ENCODE peak calls at places on chromosomes 1 and 21, in four cellular contexts. One of them, this sample, is unnamed. For H3K79me2, the result is how much of the 10 kb centered on the place peaks cover.

GRCh38 chr1:234942869-234943501 is 185.7 kb downstream of the TOMM20 start:
- DNase-seq in GM23338: no peak
- DNase-seq in MM.1S: no peak
- DNase-seq in PC-9: no peak
- DNase-seq in this sample: no peak

GRCh38 chr1:26404641-26405040 is 6.0 kb upstream of the LIN28A start:
- DNase-seq in GM23338: no peak
- DNase-seq in MM.1S: no peak
- DNase-seq in PC-9: peak
- DNase-seq in this sample: no peak

GRCh38 chr1:199946305-199947155 is 81.0 kb upstream of the NR5A2 start:
- DNase-seq in GM23338: no peak
- DNase-seq in MM.1S: no peak
- DNase-seq in PC-9: no peak
- DNase-seq in this sample: no peak

GRCh38 chr1:214496126-214496525 is 55.3 kb downstream of the PTPN14 start:
- DNase-seq in GM23338: no peak
- DNase-seq in MM.1S: no peak
- DNase-seq in PC-9: peak
- DNase-seq in this sample: no peak

GRCh38 chr1:7703321-7704213 is 67.5 kb upstream of the VAMP3 start:
- DNase-seq in GM23338: peak
- DNase-seq in MM.1S: no peak
- DNase-seq in PC-9: no peak
- DNase-seq in this sample: no peak

GRCh38 chr1:180248731-180249681 is 18.9 kb downstream of the LHX4 start:
- DNase-seq in GM23338: peak
- DNase-seq in MM.1S: no peak
- DNase-seq in PC-9: no peak
- DNase-seq in this sample: peak

GRCh38 chr1:41020109-41020576 is 1.4 kb downstream of the SLFNL1 start:
- DNase-seq in GM23338: no peak
- DNase-seq in MM.1S: no peak
- DNase-seq in PC-9: no peak
- DNase-seq in this sample: no peak

GRCh38 chr1:54407201-54407956 is 1.2 kb upstream of the SSBP3 start:
- DNase-seq in GM23338: peak
- DNase-seq in MM.1S: peak
- DNase-seq in PC-9: peak
- DNase-seq in this sample: peak

GRCh38 chr1:90616395-90616794 is 100.7 kb downstream of the BARHL2 start:
- DNase-seq in GM23338: peak
- DNase-seq in MM.1S: no peak
- DNase-seq in PC-9: no peak
- DNase-seq in this sample: no peak

GRCh38 chr1:30824736-30825429 is 67.3 kb upstream of the LAPTM5 start:
- DNase-seq in GM23338: no peak
- DNase-seq in MM.1S: no peak
- DNase-seq in PC-9: no peak
- DNase-seq in this sample: no peak

GRCh38 chr1:15062479-15063099 is 91.0 kb upstream of the TMEM51 start:
- DNase-seq in GM23338: peak
- DNase-seq in MM.1S: peak
- DNase-seq in PC-9: no peak
- DNase-seq in this sample: no peak

GRCh38 chr1:51442198-51442597 is 76.9 kb downstream of the EPS15 start:
- DNase-seq in GM23338: no peak
- DNase-seq in MM.1S: no peak
- DNase-seq in PC-9: no peak
- DNase-seq in this sample: no peak

GRCh38 chr1:29258189-29258973 is 22.1 kb downstream of the PTPRU start:
- DNase-seq in GM23338: no peak
- DNase-seq in MM.1S: no peak
- DNase-seq in PC-9: no peak
- DNase-seq in this sample: no peak

GRCh38 chr1:192010406-192010805 is 147.9 kb upstream of the RGS18 start:
- DNase-seq in GM23338: no peak
- DNase-seq in MM.1S: no peak
- DNase-seq in PC-9: no peak
- DNase-seq in this sample: no peak

GRCh38 chr1:93995837-93996526 is 86.8 kb upstream of the GCLM start:
- DNase-seq in GM23338: no peak
- DNase-seq in MM.1S: no peak
- DNase-seq in PC-9: no peak
- DNase-seq in this sample: no peak

GRCh38 chr1:226436855-226437491 is 29.1 kb upstream of the PARP1 start:
- DNase-seq in GM23338: no peak
- DNase-seq in MM.1S: no peak
- DNase-seq in PC-9: no peak
- DNase-seq in this sample: peak

GRCh38 chr1:150235852-150236613 is at the start of gene ANP32E:
- DNase-seq in GM23338: peak
- DNase-seq in MM.1S: peak
- DNase-seq in PC-9: peak
- DNase-seq in this sample: peak

GRCh38 chr1:211132681-211133392 is 1.1 kb downstream of the KCNH1 start:
- DNase-seq in GM23338: peak
- DNase-seq in MM.1S: no peak
- DNase-seq in PC-9: no peak
- DNase-seq in this sample: no peak

GRCh38 chr1:41714613-41715389 is 203.9 kb downstream of the HIVEP3 start:
- DNase-seq in GM23338: no peak
- DNase-seq in MM.1S: no peak
- DNase-seq in PC-9: no peak
- DNase-seq in this sample: no peak

GRCh38 chr21:44892536-44893277 is 19.2 kb upstream of the PTTG1IP start:
- DNase-seq in GM23338: peak
- DNase-seq in MM.1S: peak
- DNase-seq in PC-9: no peak
- DNase-seq in this sample: peak

GRCh38 chr1:118266436-118266835 is 81.4 kb upstream of the SPAG17 start:
- DNase-seq in GM23338: peak
- DNase-seq in MM.1S: no peak
- DNase-seq in PC-9: peak
- DNase-seq in this sample: no peak

GRCh38 chr1:207828485-207829158 is 76.8 kb downstream of the CD46 start:
- DNase-seq in GM23338: peak
- DNase-seq in MM.1S: peak
- DNase-seq in PC-9: peak
- DNase-seq in this sample: peak
- TF ChIP-seq CTCF in GM23338: peak
- TF ChIP-seq CTCF in MM.1S: peak
- TF ChIP-seq CTCF in PC-9: peak
- TF ChIP-seq CTCF in this sample: peak

GRCh38 chr1:165235158-165235776 is 121.2 kb downstream of the LMX1A start:
- DNase-seq in GM23338: peak
- DNase-seq in MM.1S: no peak
- DNase-seq in PC-9: no peak
- DNase-seq in this sample: no peak

GRCh38 chr1:165239873-165240272 is 116.6 kb downstream of the LMX1A start:
- DNase-seq in GM23338: no peak
- DNase-seq in MM.1S: no peak
- DNase-seq in PC-9: no peak
- DNase-seq in this sample: no peak

GRCh38 chr1:165234149-165234548 is 122.4 kb downstream of the LMX1A start:
- DNase-seq in GM23338: no peak
- DNase-seq in MM.1S: no peak
- DNase-seq in PC-9: peak
- DNase-seq in this sample: no peak

GRCh38 chr1:165240486-165240885 is 116.0 kb downstream of the LMX1A start:
- DNase-seq in GM23338: no peak
- DNase-seq in MM.1S: no peak
- DNase-seq in PC-9: no peak
- DNase-seq in this sample: no peak

DNA sequence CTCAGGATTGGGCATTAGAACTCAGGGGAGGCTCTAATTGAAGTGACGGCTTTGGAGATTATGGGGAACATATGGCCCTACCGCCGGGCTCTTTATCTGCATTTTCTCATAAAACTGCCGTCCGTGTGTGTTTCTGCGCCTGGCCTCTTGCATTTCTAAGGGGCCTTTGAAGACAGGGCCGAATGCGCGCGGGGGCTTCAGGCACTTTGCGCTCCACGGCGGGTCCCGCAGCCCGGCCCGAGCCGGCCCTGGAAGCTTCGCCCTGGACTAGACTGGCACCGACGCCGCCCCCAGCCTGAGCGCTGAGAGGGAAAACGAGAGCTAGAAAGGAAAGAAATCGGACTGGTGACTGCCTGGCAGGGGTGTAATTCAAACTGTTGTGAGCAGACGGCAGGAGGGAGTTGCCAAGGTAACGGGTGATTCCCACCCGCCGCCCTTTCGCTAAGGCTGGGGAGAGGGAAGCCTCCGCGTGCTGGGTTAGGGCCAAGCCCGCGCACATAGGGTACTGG is 120.7 kb downstream of the LMX1A start:
- DNase-seq in GM23338: peak
- DNase-seq in MM.1S: no peak
- DNase-seq in PC-9: no peak
- DNase-seq in this sample: no peak
- H3K4me3 ChIP-seq in GM23338: peak
- H3K4me3 ChIP-seq in MM.1S: no peak
- H3K4me3 ChIP-seq in PC-9: no peak
- H3K4me3 ChIP-seq in this sample: no peak

GRCh38 chr1:23163395-23163794 is 5.3 kb downstream of the LUZP1 start:
- DNase-seq in GM23338: no peak
- DNase-seq in MM.1S: no peak
- DNase-seq in PC-9: no peak
- DNase-seq in this sample: no peak
- H3K79me2 ChIP-seq in GM23338: half or more
- H3K79me2 ChIP-seq in MM.1S: under half
- H3K79me2 ChIP-seq in PC-9: half or more
- H3K79me2 ChIP-seq in this sample: half or more

GRCh38 chr1:105874621-105875020 is 1181.9 kb upstream of the PRMT6 start:
- DNase-seq in GM23338: no peak
- DNase-seq in MM.1S: no peak
- DNase-seq in PC-9: no peak
- DNase-seq in this sample: peak

DNA sequence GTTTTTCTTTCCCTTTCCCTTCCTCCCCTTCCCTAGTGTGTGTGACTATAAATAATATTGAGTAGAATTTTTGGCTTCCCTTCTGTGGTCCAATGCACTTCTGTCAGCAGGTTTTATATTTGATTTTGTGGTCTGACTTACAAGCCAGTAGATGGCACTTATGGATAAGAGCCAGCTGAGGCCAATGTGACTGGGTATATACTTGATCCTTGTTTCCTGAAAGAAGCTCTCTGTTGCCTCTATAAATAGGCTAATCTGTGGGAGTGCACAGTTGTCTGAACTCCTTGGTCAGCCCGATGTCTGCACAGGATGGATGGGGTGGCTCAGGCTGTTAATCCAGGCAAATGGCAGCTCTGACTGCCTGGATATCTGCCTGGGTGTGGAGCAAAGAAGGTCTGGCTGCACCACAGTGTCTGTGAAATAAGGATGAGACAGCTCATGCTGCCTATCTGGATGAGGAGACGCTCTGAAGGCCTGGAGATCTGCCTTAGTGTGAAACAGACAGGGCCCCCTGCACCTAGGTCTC is 1183.7 kb upstream of the PRMT6 start:
- DNase-seq in GM23338: no peak
- DNase-seq in MM.1S: no peak
- DNase-seq in PC-9: no peak
- DNase-seq in this sample: no peak
- TF ChIP-seq CTCF in GM23338: peak
- TF ChIP-seq CTCF in MM.1S: no peak
- TF ChIP-seq CTCF in PC-9: no peak
- TF ChIP-seq CTCF in this sample: no peak

GRCh38 chr1:223022641-223023473 is 120.2 kb downstream of the TLR5 start:
- DNase-seq in GM23338: peak
- DNase-seq in MM.1S: no peak
- DNase-seq in PC-9: no peak
- DNase-seq in this sample: no peak
- H3K4me3 ChIP-seq in GM23338: peak
- H3K4me3 ChIP-seq in MM.1S: no peak
- H3K4me3 ChIP-seq in PC-9: no peak
- H3K4me3 ChIP-seq in this sample: no peak

GRCh38 chr1:48750089-48750488 is 26.6 kb downstream of the BEND5 start:
- DNase-seq in GM23338: no peak
- DNase-seq in MM.1S: no peak
- DNase-seq in PC-9: no peak
- DNase-seq in this sample: peak
- H3K79me2 ChIP-seq in GM23338: under half
- H3K79me2 ChIP-seq in MM.1S: under half
- H3K79me2 ChIP-seq in PC-9: under half
- H3K79me2 ChIP-seq in this sample: under half

DNA sequence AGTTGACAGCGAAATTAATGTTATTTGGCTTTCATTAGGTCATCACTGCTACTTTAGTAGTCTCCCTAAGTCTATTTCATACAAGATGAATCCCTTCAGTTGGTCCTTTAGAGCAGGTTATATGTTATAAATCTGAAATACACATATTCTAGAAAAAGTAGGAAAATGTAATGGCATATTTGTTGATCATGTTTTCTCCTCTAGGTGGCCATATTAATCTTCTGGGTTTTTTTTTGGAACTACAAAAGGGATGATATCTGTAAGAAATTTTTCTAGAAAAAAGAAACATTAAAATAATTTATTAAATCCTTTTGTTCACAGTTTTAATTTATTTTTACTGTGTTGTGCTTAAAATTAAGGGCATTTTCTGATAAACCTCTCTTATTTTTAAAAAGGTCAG is 87.9 kb downstream of the SYT14 start:
- DNase-seq in GM23338: no peak
- DNase-seq in MM.1S: no peak
- DNase-seq in PC-9: no peak
- DNase-seq in this sample: no peak
- TF ChIP-seq CTCF in GM23338: no peak
- TF ChIP-seq CTCF in MM.1S: peak
- TF ChIP-seq CTCF in PC-9: peak
- TF ChIP-seq CTCF in this sample: peak

GRCh38 chr1:75725256-75725655 is 747 bp downstream of the ACADM start:
- DNase-seq in GM23338: no peak
- DNase-seq in MM.1S: no peak
- DNase-seq in PC-9: no peak
- DNase-seq in this sample: no peak
- H3K4me3 ChIP-seq in GM23338: peak
- H3K4me3 ChIP-seq in MM.1S: peak
- H3K4me3 ChIP-seq in PC-9: peak
- H3K4me3 ChIP-seq in this sample: peak

GRCh38 chr1:173454966-173455524 is 22.1 kb upstream of the PRDX6 start:
- DNase-seq in GM23338: no peak
- DNase-seq in MM.1S: no peak
- DNase-seq in PC-9: no peak
- DNase-seq in this sample: no peak
- H3K79me2 ChIP-seq in GM23338: under half
- H3K79me2 ChIP-seq in MM.1S: under half
- H3K79me2 ChIP-seq in PC-9: under half
- H3K79me2 ChIP-seq in this sample: under half

DNA sequence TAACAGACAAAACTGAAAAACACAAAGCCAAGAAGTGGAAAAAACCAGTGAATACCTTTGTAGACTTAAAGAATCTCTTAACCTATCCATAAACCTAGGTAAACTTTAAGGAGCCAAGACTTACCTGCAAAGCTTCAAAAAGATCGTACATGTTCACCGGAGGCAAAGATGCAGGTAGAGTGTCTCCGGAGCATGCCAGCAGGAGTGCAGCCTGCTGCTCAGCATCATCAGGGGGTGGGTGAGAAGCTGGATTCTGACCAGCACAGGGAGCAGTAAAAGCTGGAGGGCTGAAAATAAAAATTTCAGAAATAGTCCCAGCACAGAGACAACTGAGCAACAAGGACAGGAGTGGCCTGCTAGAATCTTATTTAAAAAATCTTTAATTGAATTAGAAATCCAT is 18.1 kb downstream of the TADA1 start:
- DNase-seq in GM23338: no peak
- DNase-seq in MM.1S: no peak
- DNase-seq in PC-9: no peak
- DNase-seq in this sample: no peak
- TF ChIP-seq CTCF in GM23338: no peak
- TF ChIP-seq CTCF in MM.1S: no peak
- TF ChIP-seq CTCF in PC-9: no peak
- TF ChIP-seq CTCF in this sample: no peak

This sample was measured in OCI-LY7.